ENCODE peak calls at places on chromosomes 5 and 9, in eight cellular contexts. Z, U, L, S, H, A, K and X are unnamed samples.

GRCh38 chr9:28318515-28318914 is 745.2 kb upstream of the C9orf72 start:
- DNase-seq in Z (no peak), U (no peak), L (no peak), S (no peak), H (no peak), A (no peak), K (no peak), X (no peak)

GRCh38 chr9:126248680-126249079 is 77.9 kb upstream of the MVB12B start:
- DNase-seq in Z (peak), U (peak), L (peak), S (no peak), H (no peak), A (no peak), K (no peak), X (peak)

GRCh38 chr5:149043641-149044040 is 19.2 kb downstream of the SH3TC2 start:
- DNase-seq in Z (no peak), U (no peak), L (no peak), S (no peak), H (no peak), A (no peak), K (no peak), X (no peak)

GRCh38 chr5:134564396-134564795 is 38.9 kb downstream of the JADE2 start:
- DNase-seq in Z (no peak), U (no peak), L (no peak), S (no peak), H (no peak), A (no peak), K (no peak), X (no peak)

GRCh38 chr5:119229950-119230349 is 125.9 kb upstream of the TNFAIP8 start:
- DNase-seq in Z (no peak), U (no peak), L (no peak), S (no peak), H (no peak), A (no peak), K (no peak), X (no peak)

GRCh38 chr9:31034311-31034710 is 1350.1 kb upstream of the ACO1 start:
- DNase-seq in Z (no peak), U (peak), L (no peak), S (no peak), H (peak), A (no peak), K (no peak), X (peak)

GRCh38 chr9:69028754-69029153 is 6.8 kb upstream of the FXN start:
- DNase-seq in Z (no peak), U (no peak), L (peak), S (no peak), H (no peak), A (no peak), K (no peak), X (no peak)

GRCh38 chr5:88833371-88834107 is 49.4 kb downstream of the MEF2C start:
- DNase-seq in Z (peak), U (peak), L (peak), S (no peak), H (no peak), A (no peak), K (no peak), X (peak)

GRCh38 chr5:135310328-135310989 is 88.6 kb downstream of the MACROH2A1 start:
- DNase-seq in Z (peak), U (peak), L (peak), S (no peak), H (no peak), A (no peak), K (no peak), X (peak)

GRCh38 chr9:3240651-3241268 is 285.0 kb downstream of the RFX3 start:
- DNase-seq in Z (peak), U (peak), L (peak), S (peak), H (peak), A (peak), K (peak), X (peak)

GRCh38 chr5:149959406-149960236 is 937 bp upstream of the SLC26A2 start:
- DNase-seq in Z (peak), U (peak), L (peak), S (peak), H (no peak), A (peak), K (peak), X (peak)

GRCh38 chr5:174327896-174328295 is 282.4 kb downstream of the NSG2 start:
- DNase-seq in Z (no peak), U (no peak), L (no peak), S (no peak), H (no peak), A (no peak), K (no peak), X (no peak)

GRCh38 chr5:10064546-10065215 is 185.0 kb downstream of the ATPSCKMT start:
- DNase-seq in Z (no peak), U (no peak), L (no peak), S (no peak), H (no peak), A (no peak), K (no peak), X (no peak)

GRCh38 chr9:128819716-128820664 is 1.7 kb downstream of the ENDOG start:
- DNase-seq in Z (no peak), U (no peak), L (no peak), S (no peak), H (no peak), A (peak), K (no peak), X (peak)

GRCh38 chr9:129630967-129631672 is 5.2 kb downstream of the NTMT1 start:
- DNase-seq in Z (no peak), U (peak), L (peak), S (no peak), H (no peak), A (no peak), K (no peak), X (peak)

GRCh38 chr5:172757394-172758010 is 13.5 kb downstream of the DUSP1 start:
- DNase-seq in Z (no peak), U (no peak), L (no peak), S (no peak), H (no peak), A (no peak), K (no peak), X (no peak)

GRCh38 chr5:135569755-135570452 is 8.9 kb downstream of the CXCL14 start:
- DNase-seq in Z (peak), U (peak), L (peak), S (no peak), H (no peak), A (no peak), K (peak), X (peak)

GRCh38 chr5:39005566-39006232 is 68.5 kb downstream of the RICTOR start:
- DNase-seq in Z (no peak), U (peak), L (no peak), S (no peak), H (no peak), A (no peak), K (no peak), X (peak)

GRCh38 chr9:13445123-13445522 is 165.6 kb upstream of the MPDZ start:
- DNase-seq in Z (no peak), U (no peak), L (no peak), S (no peak), H (peak), A (no peak), K (no peak), X (no peak)

GRCh38 chr5:68444048-68444447 is 228.5 kb downstream of the PIK3R1 start:
- DNase-seq in Z (no peak), U (peak), L (no peak), S (no peak), H (no peak), A (no peak), K (no peak), X (no peak)

GRCh38 chr9:109497193-109498165 is 628 bp downstream of the PTPN3 start:
- DNase-seq in Z (no peak), U (peak), L (no peak), S (no peak), H (peak), A (no peak), K (no peak), X (no peak)

GRCh38 chr5:1930501-1930879 is 47.8 kb upstream of the IRX4 start:
- DNase-seq in Z (no peak), U (no peak), L (no peak), S (no peak), H (no peak), A (no peak), K (no peak), X (no peak)

GRCh38 chr5:80239680-80240367 is 16.0 kb downstream of the SERINC5 start:
- DNase-seq in Z (no peak), U (peak), L (peak), S (no peak), H (no peak), A (no peak), K (no peak), X (peak)

GRCh38 chr5:181194489-181195248 is 10.3 kb downstream of the TRIM7 start:
- DNase-seq in Z (no peak), U (no peak), L (no peak), S (no peak), H (no peak), A (no peak), K (no peak), X (no peak)

GRCh38 chr5:43066799-43067741 is 27.0 kb upstream of the ANXA2R start:
- DNase-seq in Z (peak), U (peak), L (peak), S (peak), H (peak), A (peak), K (peak), X (peak)